ENCODE peak calls at places on chromosome 5, in six cellular contexts. Q, V, K, B, R and F are unnamed samples.

GRCh38 chr5:113615708-113616107 is 102.2 kb downstream of the YTHDC2 start:
- DNase-seq in B (no peak), R (no peak), K (no peak), Q (peak), V (no peak), F (no peak)

GRCh38 chr5:76999451-76999850 is 30.8 kb upstream of the AGGF1 start:
- DNase-seq in V (no peak), R (peak), K (no peak), B (no peak), Q (no peak), F (no peak)

GRCh38 chr5:90289837-90290236 is 119.7 kb downstream of the CETN3 start:
- DNase-seq in Q (no peak), K (no peak), V (peak), R (no peak), B (no peak), F (no peak)

GRCh38 chr5:141508808-141509611 is 20.1 kb downstream of the PCDHGC5 start:
- DNase-seq in Q (peak), K (peak), R (no peak), B (peak), V (peak), F (no peak)

GRCh38 chr5:52684056-52684455 is 103.7 kb upstream of the ITGA1 start:
- DNase-seq in Q (no peak), V (no peak), K (no peak), R (no peak), B (no peak), F (no peak)

GRCh38 chr5:110377411-110378392 is 348.8 kb downstream of the TMEM232 start:
- DNase-seq in K (no peak), R (no peak), V (no peak), Q (no peak), B (no peak), F (no peak)

GRCh38 chr5:116859666-116860320 is 285.2 kb upstream of the SEMA6A start:
- DNase-seq in Q (no peak), B (no peak), K (no peak), R (no peak), V (no peak), F (no peak)

GRCh38 chr5:36870399-36871040 is 6.0 kb upstream of the NIPBL start:
- DNase-seq in R (peak), K (no peak), B (no peak), Q (peak), V (peak), F (no peak)

GRCh38 chr5:159290741-159291140 is 27.7 kb downstream of the UBLCP1 start:
- DNase-seq in B (no peak), K (no peak), R (no peak), V (no peak), Q (no peak), F (no peak)

GRCh38 chr5:148849461-148849860 is 23.1 kb downstream of the ADRB2 start:
- DNase-seq in B (peak), R (no peak), V (no peak), K (no peak), Q (no peak), F (no peak)

GRCh38 chr5:124130807-124131206 is 615.6 kb downstream of the ZNF608 start:
- DNase-seq in V (no peak), Q (no peak), B (no peak), R (no peak), K (no peak), F (no peak)

GRCh38 chr5:123752576-123752975 is 240.6 kb downstream of the CSNK1G3 start:
- DNase-seq in Q (peak), B (no peak), K (no peak), V (no peak), R (no peak), F (no peak)

GRCh38 chr5:158538506-158539074 is 561.1 kb downstream of the EBF1 start:
- DNase-seq in V (peak), B (no peak), Q (no peak), K (no peak), R (no peak), F (no peak)

GRCh38 chr5:10828241-10828640 is 67.2 kb upstream of the DAP start:
- DNase-seq in Q (no peak), R (no peak), B (no peak), K (no peak), V (no peak), F (no peak)

GRCh38 chr5:8993031-8993430 is 552.8 kb downstream of the SEMA5A start:
- DNase-seq in Q (no peak), K (no peak), R (no peak), V (peak), B (no peak), F (no peak)

GRCh38 chr5:157915638-157916037 is 56.7 kb upstream of the CLINT1 start:
- DNase-seq in K (peak), V (no peak), Q (peak), R (no peak), B (peak), F (no peak)

GRCh38 chr5:80275347-80275746 is 19.5 kb upstream of the SERINC5 start:
- DNase-seq in R (peak), K (no peak), Q (peak), B (no peak), V (peak), F (no peak)

GRCh38 chr5:127096328-127096993 is 23.2 kb upstream of the C5orf63 start:
- DNase-seq in R (no peak), V (peak), B (no peak), K (no peak), Q (no peak), F (no peak)

GRCh38 chr5:68245325-68245724 is 29.8 kb downstream of the PIK3R1 start:
- DNase-seq in Q (peak), K (no peak), B (no peak), R (no peak), V (no peak), F (no peak)

GRCh38 chr5:2680979-2681378 is 70.5 kb downstream of the IRX2 start:
- DNase-seq in K (no peak), V (no peak), R (no peak), B (no peak), Q (no peak), F (no peak)

GRCh38 chr5:39624890-39625289 is 200.1 kb upstream of the DAB2 start:
- DNase-seq in B (no peak), Q (no peak), R (no peak), V (no peak), K (no peak), F (no peak)

GRCh38 chr5:159913481-159913880 is 2.8 kb upstream of the ADRA1B start:
- DNase-seq in R (no peak), B (no peak), Q (no peak), K (no peak), V (no peak), F (no peak)

GRCh38 chr5:67815455-67816391 is 399.8 kb upstream of the PIK3R1 start:
- DNase-seq in K (no peak), R (no peak), V (no peak), Q (no peak), B (no peak), F (no peak)

GRCh38 chr5:98510111-98510510 is 263.4 kb upstream of the RGMB start:
- DNase-seq in K (no peak), V (peak), R (no peak), B (peak), Q (peak), F (no peak)

GRCh38 chr5:50328193-50328729 is 112.8 kb downstream of the EMB start:
- DNase-seq in V (no peak), B (no peak), Q (no peak), R (no peak), K (no peak), F (no peak)

GRCh38 chr5:104573979-104574709 is 1011.6 kb upstream of the NUDT12 start:
- DNase-seq in Q (no peak), K (no peak), V (no peak), B (no peak), R (no peak), F (no peak)

GRCh38 chr5:170289749-170290148 is 7.8 kb downstream of the LCP2 start:
- DNase-seq in B (no peak), V (no peak), Q (no peak), R (peak), K (no peak), F (no peak)

GRCh38 chr5:102649731-102650130 is 105.4 kb upstream of the PAM start:
- DNase-seq in K (no peak), Q (no peak), V (no peak), R (no peak), B (no peak), F (no peak)

GRCh38 chr5:134124289-134125194 is 10.1 kb downstream of the TCF7 start:
- DNase-seq in Q (no peak), R (no peak), B (no peak), V (no peak), K (no peak), F (no peak)

GRCh38 chr5:129245489-129245888 is 150.9 kb downstream of the ISOC1 start:
- DNase-seq in B (no peak), K (no peak), R (no peak), V (no peak), Q (no peak), F (no peak)

GRCh38 chr5:9714187-9714586 is 84.0 kb upstream of the TAS2R1 start:
- DNase-seq in Q (no peak), B (no peak), R (no peak), V (no peak), K (no peak), F (no peak)

GRCh38 chr5:157431544-157432200 is 28.3 kb upstream of the NIPAL4 start:
- DNase-seq in K (no peak), Q (peak), R (peak), B (peak), V (peak), F (no peak)

GRCh38 chr5:8905021-8905420 is 640.9 kb downstream of the SEMA5A start:
- DNase-seq in K (no peak), V (no peak), B (peak), Q (no peak), R (no peak), F (no peak)

GRCh38 chr5:52837068-52837467 is 49.4 kb downstream of the ITGA1 start:
- DNase-seq in Q (peak), B (no peak), V (peak), K (no peak), R (no peak), F (no peak)

GRCh38 chr5:5705010-5705409 is 282.5 kb downstream of the ICE1 start:
- DNase-seq in Q (no peak), V (no peak), K (no peak), R (no peak), B (no peak), F (no peak)

GRCh38 chr5:175261526-175261925 is 182.5 kb downstream of the DRD1 start:
- DNase-seq in R (no peak), Q (no peak), V (no peak), B (no peak), K (no peak), F (no peak)

GRCh38 chr5:172979778-172980177 is 3.8 kb upstream of the ATP6V0E1 start:
- DNase-seq in R (no peak), K (no peak), Q (no peak), B (no peak), V (no peak), F (no peak)

GRCh38 chr5:15645776-15646175 is 145.8 kb downstream of the FBXL7 start:
- DNase-seq in V (peak), Q (no peak), K (no peak), R (no peak), B (no peak), F (no peak)

GRCh38 chr5:132663771-132664695 is 6.1 kb downstream of the IL13 start:
- DNase-seq in B (no peak), R (no peak), K (no peak), Q (no peak), V (no peak), F (no peak)

GRCh38 chr5:132664696-132665209 is 6.8 kb downstream of the IL13 start:
- DNase-seq in R (no peak), Q (no peak), V (no peak), B (no peak), K (no peak), F (no peak)

GRCh38 chr5:132661231-132662003 is 3.4 kb downstream of the IL13 start:
- DNase-seq in Q (no peak), B (no peak), R (no peak), K (no peak), V (no peak), F (no peak)

GRCh38 chr5:132662004-132662401 is 4.0 kb downstream of the IL13 start:
- DNase-seq in R (no peak), Q (no peak), K (no peak), V (no peak), B (no peak), F (no peak)

GRCh38 chr5:132662925-132663770 is 5.2 kb downstream of the IL13 start:
- DNase-seq in K (no peak), Q (no peak), R (peak), V (peak), B (no peak), F (peak)
- TF ChIP-seq POLR2AphosphoS5 in K (no peak), Q (no peak), R (no peak), V (no peak), B (no peak), F (peak)

GRCh38 chr5:115304496-115304895 is 8.0 kb upstream of the CCDC112 start:
- DNase-seq in V (no peak), Q (no peak), K (no peak), R (no peak), B (no peak), F (no peak)

GRCh38 chr5:115308815-115309214 is 12.4 kb upstream of the CCDC112 start:
- DNase-seq in V (no peak), R (no peak), K (no peak), B (no peak), Q (no peak), F (no peak)

GRCh38 chr5:115309751-115310370 is 13.4 kb upstream of the CCDC112 start:
- DNase-seq in B (no peak), R (no peak), V (peak), Q (peak), K (no peak), F (no peak)

DNA sequence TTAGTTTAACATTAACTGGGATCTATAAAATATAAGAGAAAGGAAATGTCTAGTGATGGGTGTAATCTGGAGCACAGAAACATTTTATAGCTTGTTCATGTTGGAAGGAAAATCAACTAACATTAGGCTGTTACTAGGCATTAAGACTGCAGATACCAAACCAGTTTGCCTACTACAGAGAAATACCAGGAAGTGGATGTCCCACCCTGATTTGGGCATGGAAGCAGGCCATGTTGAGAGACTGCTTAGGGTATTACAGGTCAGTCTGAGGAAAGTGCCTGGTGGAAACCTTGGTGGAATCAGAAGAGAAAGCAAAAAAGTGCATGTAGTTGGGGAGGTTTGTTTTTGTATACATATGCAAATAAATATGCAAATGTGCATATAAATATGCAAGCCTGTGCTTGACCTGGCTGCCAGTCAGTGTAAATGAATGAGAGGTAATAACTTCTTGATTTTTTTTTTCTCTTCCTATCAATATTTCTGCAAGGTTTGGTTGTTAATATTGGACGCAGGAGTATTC is 9.6 kb upstream of the CCDC112 start:
- DNase-seq in B (peak), V (peak), R (no peak), K (no peak), Q (no peak), F (no peak)
- TF ChIP-seq POLR2AphosphoS5 in B (peak), V (no peak), R (no peak), K (no peak), Q (no peak), F (no peak)

DNA sequence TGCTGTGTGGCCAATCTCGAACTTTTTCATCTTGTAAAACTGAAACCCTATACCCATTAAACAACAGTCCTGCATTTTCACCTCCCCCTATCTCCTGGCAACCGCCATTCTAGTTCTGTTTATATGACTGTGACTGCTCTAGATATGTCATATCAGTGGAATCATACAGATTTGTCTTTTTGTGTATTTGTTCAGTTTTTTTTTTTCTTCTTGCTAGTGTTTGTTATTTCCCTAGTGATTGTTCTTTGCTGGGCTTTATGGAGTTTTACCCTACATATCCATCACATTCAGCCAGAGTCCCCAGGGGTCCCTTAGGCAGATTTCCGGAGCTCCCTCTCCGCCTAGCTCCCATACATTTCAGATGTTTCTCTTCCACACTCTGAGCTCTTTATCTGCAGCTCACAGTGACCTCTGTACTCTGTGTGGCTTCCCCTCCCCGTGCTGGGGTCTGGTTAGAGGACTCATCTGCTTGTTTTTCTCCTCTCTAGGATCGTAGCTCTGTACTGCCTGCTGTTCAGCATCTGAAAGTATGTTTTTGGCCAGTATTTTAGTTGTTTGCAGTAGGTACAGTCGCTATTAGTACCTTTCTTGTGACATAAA is 25.1 kb upstream of the CARTPT start:
- DNase-seq in B (no peak), R (no peak), K (no peak), Q (no peak), V (peak), F (no peak)
- TF ChIP-seq POLR2AphosphoS5 in B (no peak), R (no peak), K (no peak), Q (no peak), V (no peak), F (no peak)

GRCh38 chr5:34749431-34749872 is 89.5 kb upstream of the TTC23L start:
- DNase-seq in V (no peak), R (no peak), B (no peak), Q (no peak), K (no peak), F (no peak)
- TF ChIP-seq POLR2AphosphoS5 in V (no peak), R (no peak), B (no peak), Q (peak), K (no peak), F (no peak)

GRCh38 chr5:137280656-137281055 is 218.5 kb downstream of the SPOCK1 start:
- DNase-seq in V (peak), R (no peak), Q (no peak), K (no peak), B (no peak), F (no peak)

GRCh38 chr5:137281201-137281600 is 217.9 kb downstream of the SPOCK1 start:
- DNase-seq in B (no peak), K (no peak), Q (no peak), R (no peak), V (no peak), F (no peak)

GRCh38 chr5:137286025-137286610 is 213.0 kb downstream of the SPOCK1 start:
- DNase-seq in V (no peak), B (no peak), R (no peak), K (no peak), Q (no peak), F (no peak)

GRCh38 chr5:137282216-137282615 is 216.9 kb downstream of the SPOCK1 start:
- DNase-seq in Q (peak), V (no peak), B (no peak), R (no peak), K (no peak), F (no peak)

GRCh38 chr5:137283801-137284200 is 215.3 kb downstream of the SPOCK1 start:
- DNase-seq in V (no peak), R (no peak), B (no peak), Q (no peak), K (no peak), F (no peak)
- TF ChIP-seq POLR2AphosphoS5 in V (no peak), R (no peak), B (no peak), Q (no peak), K (no peak), F (no peak)

GRCh38 chr5:178207917-178208280 is 3.6 kb downstream of the HNRNPAB start:
- DNase-seq in R (no peak), V (no peak), K (peak), Q (no peak), B (peak), F (no peak)

GRCh38 chr5:178211095-178212048 is 7.0 kb downstream of the HNRNPAB start:
- DNase-seq in Q (no peak), R (no peak), K (no peak), V (no peak), B (no peak), F (no peak)

GRCh38 chr5:178209334-178210072 is 5.2 kb downstream of the HNRNPAB start:
- DNase-seq in Q (no peak), K (peak), V (no peak), R (no peak), B (no peak), F (no peak)

GRCh38 chr5:178208540-178209227 is 4.4 kb downstream of the HNRNPAB start:
- DNase-seq in K (peak), B (no peak), Q (no peak), R (no peak), V (peak), F (no peak)

GRCh38 chr5:178210073-178210526 is 5.8 kb downstream of the HNRNPAB start:
- DNase-seq in V (peak), B (no peak), Q (no peak), K (no peak), R (no peak), F (no peak)
- TF ChIP-seq POLR2AphosphoS5 in V (peak), B (no peak), Q (no peak), K (no peak), R (peak), F (peak)

GRCh38 chr5:78540335-78541057 is 108.1 kb downstream of the LHFPL2 start:
- DNase-seq in Q (no peak), K (no peak), V (no peak), B (no peak), R (peak), F (no peak)
- TF ChIP-seq POLR2AphosphoS5 in Q (no peak), K (no peak), V (no peak), B (peak), R (no peak), F (no peak)

GRCh38 chr5:88825782-88826110 is 57.2 kb downstream of the MEF2C start:
- DNase-seq in V (no peak), R (peak), B (no peak), Q (peak), K (no peak), F (no peak)
- TF ChIP-seq POLR2AphosphoS5 in V (no peak), R (no peak), B (no peak), Q (no peak), K (no peak), F (no peak)

GRCh38 chr5:83209963-83210362 is 132.6 kb downstream of the XRCC4 start:
- DNase-seq in B (no peak), K (no peak), Q (peak), R (no peak), V (no peak), F (no peak)

GRCh38 chr5:83199126-83199525 is 121.8 kb downstream of the XRCC4 start:
- DNase-seq in B (no peak), R (no peak), K (no peak), V (no peak), Q (no peak), F (no peak)

DNA sequence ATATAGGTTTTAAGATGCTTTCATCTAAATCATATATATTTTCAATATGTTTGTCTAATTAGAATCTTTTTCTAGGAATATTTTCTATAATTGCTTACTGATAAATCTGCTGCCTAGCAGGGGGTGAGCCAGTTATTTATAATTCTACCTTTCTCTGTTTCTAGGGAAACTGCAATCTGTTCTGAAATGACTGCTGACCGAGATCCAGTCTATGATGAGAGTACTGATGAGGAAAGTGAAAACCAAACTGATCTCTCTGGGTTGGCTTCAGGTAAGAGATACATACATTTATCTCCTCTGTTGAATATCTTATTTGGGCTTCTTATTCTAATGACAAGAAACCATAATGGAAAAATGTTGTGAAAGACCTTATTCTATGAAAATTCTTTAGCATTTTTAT is 127.3 kb downstream of the XRCC4 start:
- DNase-seq in V (no peak), R (no peak), K (no peak), B (no peak), Q (no peak), F (no peak)
- TF ChIP-seq POLR2AphosphoS5 in V (no peak), R (no peak), K (no peak), B (no peak), Q (no peak), F (no peak)